ENCODE peak calls at places on chromosomes 4 and X, in seven cellular contexts. One of them, this sample, is unnamed. For H3K9me3, the result is how much of the 10 kb centered on the place peaks cover.

GRCh38 chr4:19380600-19380999 is 871.1 kb upstream of the SLIT2 start:
- DNase-seq in transverse colon: no peak
- DNase-seq in K562: no peak
- DNase-seq in tibial nerve: no peak
- DNase-seq in suprapubic skin: no peak
- DNase-seq in SK-N-SH: no peak
- DNase-seq in A549: no peak
- DNase-seq in this sample: no peak

GRCh38 chrX:16924631-16925239 is 21.7 kb upstream of the REPS2 start:
- DNase-seq in suprapubic skin: no peak
- DNase-seq in SK-N-SH: no peak
- DNase-seq in transverse colon: no peak
- DNase-seq in K562: no peak
- DNase-seq in tibial nerve: no peak
- DNase-seq in A549: no peak
- DNase-seq in this sample: no peak

GRCh38 chr4:75995727-75996126 is 5.0 kb upstream of the SDAD1 start:
- DNase-seq in tibial nerve: no peak
- DNase-seq in SK-N-SH: peak
- DNase-seq in A549: no peak
- DNase-seq in suprapubic skin: no peak
- DNase-seq in K562: peak
- DNase-seq in transverse colon: no peak
- DNase-seq in this sample: no peak

GRCh38 chr4:3291969-3292570 is 751 bp upstream of the RGS12 start:
- DNase-seq in tibial nerve: peak
- DNase-seq in SK-N-SH: peak
- DNase-seq in A549: peak
- DNase-seq in K562: peak
- DNase-seq in suprapubic skin: peak
- DNase-seq in transverse colon: peak
- DNase-seq in this sample: peak

GRCh38 chrX:120457766-120458180 is 11.3 kb downstream of the LAMP2 start:
- DNase-seq in K562: no peak
- DNase-seq in SK-N-SH: no peak
- DNase-seq in A549: no peak
- DNase-seq in transverse colon: no peak
- DNase-seq in suprapubic skin: no peak
- DNase-seq in tibial nerve: no peak
- DNase-seq in this sample: no peak

GRCh38 chr4:112552668-112553067 is 36.7 kb upstream of the NEUROG2 start:
- DNase-seq in tibial nerve: no peak
- DNase-seq in suprapubic skin: no peak
- DNase-seq in SK-N-SH: no peak
- DNase-seq in transverse colon: no peak
- DNase-seq in A549: no peak
- DNase-seq in K562: no peak
- DNase-seq in this sample: no peak

GRCh38 chr4:81352476-81352875 is 119.2 kb downstream of the RASGEF1B start:
- DNase-seq in A549: no peak
- DNase-seq in SK-N-SH: no peak
- DNase-seq in tibial nerve: no peak
- DNase-seq in suprapubic skin: no peak
- DNase-seq in transverse colon: no peak
- DNase-seq in K562: no peak
- DNase-seq in this sample: no peak

GRCh38 chr4:67896421-67897065 is 12.7 kb upstream of the TMPRSS11D start:
- DNase-seq in transverse colon: no peak
- DNase-seq in A549: no peak
- DNase-seq in tibial nerve: no peak
- DNase-seq in SK-N-SH: no peak
- DNase-seq in K562: no peak
- DNase-seq in suprapubic skin: no peak
- DNase-seq in this sample: peak

GRCh38 chr4:105352826-105353225 is 121.0 kb downstream of the PPA2 start:
- DNase-seq in K562: peak
- DNase-seq in SK-N-SH: no peak
- DNase-seq in tibial nerve: no peak
- DNase-seq in A549: no peak
- DNase-seq in suprapubic skin: no peak
- DNase-seq in transverse colon: no peak
- DNase-seq in this sample: no peak

GRCh38 chr4:77126844-77127614 is 30.0 kb upstream of the CCNG2 start:
- DNase-seq in A549: no peak
- DNase-seq in SK-N-SH: no peak
- DNase-seq in transverse colon: no peak
- DNase-seq in tibial nerve: no peak
- DNase-seq in K562: no peak
- DNase-seq in suprapubic skin: no peak
- DNase-seq in this sample: no peak

GRCh38 chr4:8155048-8155447 is 3.6 kb downstream of the ABLIM2 start:
- DNase-seq in K562: no peak
- DNase-seq in SK-N-SH: no peak
- DNase-seq in A549: no peak
- DNase-seq in suprapubic skin: no peak
- DNase-seq in transverse colon: no peak
- DNase-seq in tibial nerve: no peak
- DNase-seq in this sample: no peak

GRCh38 chr4:42293967-42294822 is 103.1 kb upstream of the SHISA3 start:
- DNase-seq in SK-N-SH: no peak
- DNase-seq in suprapubic skin: no peak
- DNase-seq in transverse colon: no peak
- DNase-seq in K562: no peak
- DNase-seq in tibial nerve: no peak
- DNase-seq in A549: no peak
- DNase-seq in this sample: no peak

GRCh38 chr4:84597450-84597849 is 14.5 kb downstream of the CDS1 start:
- DNase-seq in K562: no peak
- DNase-seq in suprapubic skin: no peak
- DNase-seq in A549: no peak
- DNase-seq in transverse colon: no peak
- DNase-seq in tibial nerve: no peak
- DNase-seq in SK-N-SH: no peak
- DNase-seq in this sample: no peak

GRCh38 chr4:125369098-125369497 is 54.3 kb downstream of the FAT4 start:
- DNase-seq in suprapubic skin: no peak
- DNase-seq in K562: no peak
- DNase-seq in tibial nerve: no peak
- DNase-seq in A549: no peak
- DNase-seq in transverse colon: no peak
- DNase-seq in SK-N-SH: no peak
- DNase-seq in this sample: no peak

GRCh38 chrX:32532282-32532681 is 679.1 kb downstream of the DMD start:
- DNase-seq in suprapubic skin: no peak
- DNase-seq in K562: no peak
- DNase-seq in A549: no peak
- DNase-seq in transverse colon: no peak
- DNase-seq in tibial nerve: no peak
- DNase-seq in SK-N-SH: no peak
- DNase-seq in this sample: no peak

GRCh38 chrX:137031517-137032377 is 2.0 kb downstream of the GPR101 start:
- DNase-seq in suprapubic skin: no peak
- DNase-seq in SK-N-SH: peak
- DNase-seq in transverse colon: peak
- DNase-seq in A549: no peak
- DNase-seq in K562: peak
- DNase-seq in tibial nerve: no peak
- DNase-seq in this sample: no peak

GRCh38 chr4:112058433-112058832 is 86.8 kb upstream of the FAM241A start:
- DNase-seq in transverse colon: no peak
- DNase-seq in A549: no peak
- DNase-seq in K562: no peak
- DNase-seq in tibial nerve: no peak
- DNase-seq in SK-N-SH: no peak
- DNase-seq in suprapubic skin: no peak
- DNase-seq in this sample: no peak

GRCh38 chr4:76546282-76547166 is 111.5 kb downstream of the SHROOM3 start:
- DNase-seq in SK-N-SH: no peak
- DNase-seq in tibial nerve: no peak
- DNase-seq in K562: no peak
- DNase-seq in suprapubic skin: no peak
- DNase-seq in transverse colon: peak
- DNase-seq in A549: no peak
- DNase-seq in this sample: peak

GRCh38 chr4:108512615-108513505 is 107.5 kb upstream of the RPL34 start:
- DNase-seq in K562: peak
- DNase-seq in tibial nerve: peak
- DNase-seq in transverse colon: no peak
- DNase-seq in A549: no peak
- DNase-seq in suprapubic skin: no peak
- DNase-seq in SK-N-SH: peak
- DNase-seq in this sample: peak

GRCh38 chrX:15820106-15821073 is 30.1 kb downstream of the ZRSR2 start:
- DNase-seq in SK-N-SH: no peak
- DNase-seq in K562: no peak
- DNase-seq in suprapubic skin: no peak
- DNase-seq in A549: no peak
- DNase-seq in tibial nerve: no peak
- DNase-seq in transverse colon: no peak
- DNase-seq in this sample: no peak

GRCh38 chr4:148445071-148445902 is 3.1 kb upstream of the NR3C2 start:
- DNase-seq in suprapubic skin: peak
- DNase-seq in tibial nerve: peak
- DNase-seq in A549: no peak
- DNase-seq in SK-N-SH: peak
- DNase-seq in transverse colon: peak
- DNase-seq in K562: peak
- DNase-seq in this sample: peak

GRCh38 chr4:139553751-139554670 is 2.0 kb downstream of the SETD7 start:
- DNase-seq in transverse colon: no peak
- DNase-seq in suprapubic skin: no peak
- DNase-seq in tibial nerve: no peak
- DNase-seq in A549: no peak
- DNase-seq in K562: no peak
- DNase-seq in SK-N-SH: no peak
- DNase-seq in this sample: no peak

GRCh38 chr4:101200561-101200960 is 146.8 kb downstream of the PPP3CA start:
- DNase-seq in suprapubic skin: no peak
- DNase-seq in K562: no peak
- DNase-seq in SK-N-SH: no peak
- DNase-seq in tibial nerve: no peak
- DNase-seq in transverse colon: no peak
- DNase-seq in A549: peak
- DNase-seq in this sample: no peak

GRCh38 chr4:80182237-80182866 is 15.0 kb upstream of the PRDM8 start:
- DNase-seq in suprapubic skin: no peak
- DNase-seq in transverse colon: no peak
- DNase-seq in A549: no peak
- DNase-seq in K562: no peak
- DNase-seq in tibial nerve: no peak
- DNase-seq in SK-N-SH: no peak
- DNase-seq in this sample: peak

GRCh38 chr4:12446650-12447049 is 1018.0 kb upstream of the HS3ST1 start:
- DNase-seq in tibial nerve: no peak
- DNase-seq in SK-N-SH: no peak
- DNase-seq in suprapubic skin: no peak
- DNase-seq in A549: no peak
- DNase-seq in K562: no peak
- DNase-seq in transverse colon: no peak
- DNase-seq in this sample: no peak

GRCh38 chr4:12445711-12446110 is 1017.0 kb upstream of the HS3ST1 start:
- DNase-seq in suprapubic skin: no peak
- DNase-seq in transverse colon: no peak
- DNase-seq in K562: no peak
- DNase-seq in tibial nerve: no peak
- DNase-seq in A549: no peak
- DNase-seq in SK-N-SH: no peak
- DNase-seq in this sample: no peak

DNA sequence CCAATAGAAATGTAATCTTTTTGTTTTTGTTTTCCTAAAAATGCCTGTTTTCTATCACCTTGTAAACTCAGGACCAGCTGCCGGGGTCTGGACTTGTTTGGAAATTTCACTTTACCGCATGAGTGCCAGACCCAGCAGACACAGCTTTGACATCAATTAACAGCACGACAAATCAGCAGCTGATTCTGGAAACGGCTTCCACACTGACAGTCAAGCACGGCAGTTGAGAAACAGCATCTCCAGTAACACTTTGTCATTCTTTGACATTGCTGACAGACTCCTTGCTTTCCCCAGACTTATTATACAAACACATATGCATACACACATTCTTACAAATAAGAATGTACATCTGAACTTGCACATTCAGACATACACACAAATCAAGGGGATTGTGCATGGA is 1017.5 kb upstream of the HS3ST1 start:
- DNase-seq in tibial nerve: no peak
- DNase-seq in SK-N-SH: peak
- DNase-seq in A549: no peak
- DNase-seq in K562: no peak
- DNase-seq in suprapubic skin: no peak
- DNase-seq in transverse colon: no peak
- DNase-seq in this sample: no peak
- TF ChIP-seq EP300 in tibial nerve: no peak
- TF ChIP-seq EP300 in SK-N-SH: no peak
- TF ChIP-seq EP300 in A549: no peak
- TF ChIP-seq EP300 in K562: no peak
- TF ChIP-seq EP300 in suprapubic skin: no peak
- TF ChIP-seq EP300 in transverse colon: no peak
- TF ChIP-seq EP300 in this sample: no peak

GRCh38 chr4:129064717-129065116 is 28.6 kb downstream of the SCLT1 start:
- DNase-seq in A549: no peak
- DNase-seq in transverse colon: no peak
- DNase-seq in K562: no peak
- DNase-seq in tibial nerve: no peak
- DNase-seq in suprapubic skin: no peak
- DNase-seq in SK-N-SH: no peak
- DNase-seq in this sample: no peak

GRCh38 chr4:129062580-129062979 is 30.8 kb downstream of the SCLT1 start:
- DNase-seq in tibial nerve: no peak
- DNase-seq in A549: no peak
- DNase-seq in K562: no peak
- DNase-seq in transverse colon: no peak
- DNase-seq in SK-N-SH: no peak
- DNase-seq in suprapubic skin: no peak
- DNase-seq in this sample: no peak

GRCh38 chr4:129059028-129059427 is 34.3 kb downstream of the SCLT1 start:
- DNase-seq in A549: no peak
- DNase-seq in transverse colon: no peak
- DNase-seq in suprapubic skin: no peak
- DNase-seq in K562: no peak
- DNase-seq in tibial nerve: no peak
- DNase-seq in SK-N-SH: no peak
- DNase-seq in this sample: no peak

GRCh38 chr4:129063640-129064039 is 29.7 kb downstream of the SCLT1 start:
- DNase-seq in suprapubic skin: no peak
- DNase-seq in SK-N-SH: no peak
- DNase-seq in transverse colon: no peak
- DNase-seq in K562: no peak
- DNase-seq in A549: no peak
- DNase-seq in tibial nerve: no peak
- DNase-seq in this sample: no peak
- H3K9me3 ChIP-seq in suprapubic skin: half or more
- H3K9me3 ChIP-seq in SK-N-SH: under half
- H3K9me3 ChIP-seq in transverse colon: under half
- H3K9me3 ChIP-seq in K562: under half
- H3K9me3 ChIP-seq in A549: under half
- H3K9me3 ChIP-seq in tibial nerve: under half
- H3K9me3 ChIP-seq in this sample: half or more

GRCh38 chr4:15457401-15458201 is 12.1 kb upstream of the CC2D2A start:
- DNase-seq in SK-N-SH: peak
- DNase-seq in transverse colon: no peak
- DNase-seq in tibial nerve: no peak
- DNase-seq in K562: peak
- DNase-seq in suprapubic skin: no peak
- DNase-seq in A549: no peak
- DNase-seq in this sample: no peak
- TF ChIP-seq EP300 in SK-N-SH: no peak
- TF ChIP-seq EP300 in transverse colon: no peak
- TF ChIP-seq EP300 in tibial nerve: no peak
- TF ChIP-seq EP300 in K562: no peak
- TF ChIP-seq EP300 in suprapubic skin: no peak
- TF ChIP-seq EP300 in A549: no peak
- TF ChIP-seq EP300 in this sample: no peak

GRCh38 chrX:55813150-55813549 is 95.6 kb downstream of the RRAGB start:
- DNase-seq in SK-N-SH: no peak
- DNase-seq in A549: no peak
- DNase-seq in tibial nerve: no peak
- DNase-seq in transverse colon: no peak
- DNase-seq in suprapubic skin: no peak
- DNase-seq in K562: no peak
- DNase-seq in this sample: peak
- H3K9me3 ChIP-seq in SK-N-SH: under half
- H3K9me3 ChIP-seq in A549: under half
- H3K9me3 ChIP-seq in tibial nerve: under half
- H3K9me3 ChIP-seq in transverse colon: under half
- H3K9me3 ChIP-seq in suprapubic skin: under half
- H3K9me3 ChIP-seq in K562: under half
- H3K9me3 ChIP-seq in this sample: under half